ENCODE peak calls at places on chromosome 10, in nine cellular contexts. B, L, W, O, X, D, Z, C and S are unnamed samples.

GRCh38 chr10:24551161-24551560 is 172.5 kb downstream of the ARHGAP21 start:
- DNase-seq in C (no peak), O (no peak), X (no peak), L (no peak), W (no peak), Z (no peak), D (no peak), B (no peak), S (no peak)

GRCh38 chr10:11685787-11686218 is 56.4 kb upstream of the ECHDC3 start:
- DNase-seq in D (no peak), Z (peak; percentile 61), C (peak; percentile 33), L (no peak), X (no peak), B (peak; percentile 53), O (no peak), W (peak; percentile 75), S (peak; percentile 23)

GRCh38 chr10:76206797-76207352 is 775.5 kb downstream of the LRMDA start:
- DNase-seq in L (no peak), W (no peak), Z (no peak), B (no peak), D (no peak), O (no peak), X (no peak), C (no peak), S (no peak)

GRCh38 chr10:93435621-93436385 is 46.3 kb downstream of the MYOF start:
- DNase-seq in B (no peak), L (no peak), D (no peak), W (no peak), Z (no peak), C (no peak), X (no peak), O (peak; percentile 57), S (peak; percentile 80)

GRCh38 chr10:22624289-22624738 is 90.1 kb downstream of the PIP4K2A start:
- DNase-seq in L (no peak), X (no peak), C (no peak), O (peak; percentile 43), Z (peak; percentile 32), W (no peak), D (no peak), B (no peak), S (peak; percentile 83)

GRCh38 chr10:101974091-101974799 is 81.7 kb downstream of the ARMH3 start:
- DNase-seq in D (no peak), W (no peak), Z (no peak), L (no peak), C (no peak), O (no peak), B (no peak), X (no peak), S (no peak)

GRCh38 chr10:60235001-60235400 is 154.7 kb downstream of the ANK3 start:
- DNase-seq in X (no peak), Z (peak; percentile 11), O (peak; percentile 25), L (peak; percentile 68), B (no peak), W (no peak), C (no peak), D (no peak), S (peak; percentile 75)

GRCh38 chr10:48480397-48481374 is 124.2 kb downstream of the ARHGAP22 start:
- DNase-seq in B (no peak), W (no peak), L (no peak), Z (no peak), C (no peak), O (no peak), X (no peak), D (no peak), S (no peak)

GRCh38 chr10:132482090-132482489 is 55.5 kb upstream of the INPP5A start:
- DNase-seq in C (no peak), Z (peak; percentile 36), W (no peak), D (no peak), B (no peak), X (no peak), O (peak; percentile 88), L (no peak), S (peak; percentile 67)

GRCh38 chr10:2964632-2965296 is 102.6 kb upstream of the PFKP start:
- DNase-seq in C (no peak), D (no peak), L (no peak), W (no peak), Z (no peak), X (peak; percentile 10), O (no peak), B (no peak), S (no peak)